ENCODE peak calls at places on chromosomes 3 and 15, in six cellular contexts. One of them, this sample, is unnamed.

GRCh38 chr3:12541625-12542024 is 3.7 kb downstream of the MKRN2OS start:
- DNase-seq in mammary epithelial cell: peak; percentile 16
- DNase-seq in Panc1: no peak
- DNase-seq in ovary: no peak
- DNase-seq in fibroblast of villous mesenchyme: no peak
- DNase-seq in HepG2: no peak
- DNase-seq in this sample: no peak

GRCh38 chr3:71355862-71356261 is 227.7 kb downstream of the FOXP1 start:
- DNase-seq in fibroblast of villous mesenchyme: no peak
- DNase-seq in ovary: no peak
- DNase-seq in HepG2: no peak
- DNase-seq in Panc1: no peak
- DNase-seq in mammary epithelial cell: no peak
- DNase-seq in this sample: no peak

GRCh38 chr3:123783050-123783724 is 100.9 kb downstream of the MYLK start:
- DNase-seq in Panc1: no peak
- DNase-seq in mammary epithelial cell: no peak
- DNase-seq in fibroblast of villous mesenchyme: peak; percentile 70
- DNase-seq in HepG2: peak; percentile 72
- DNase-seq in ovary: no peak
- DNase-seq in this sample: no peak

GRCh38 chr3:172171396-172172075 is 132.2 kb downstream of the FNDC3B start:
- DNase-seq in ovary: no peak
- DNase-seq in Panc1: no peak
- DNase-seq in HepG2: no peak
- DNase-seq in mammary epithelial cell: no peak
- DNase-seq in fibroblast of villous mesenchyme: peak; percentile 38
- DNase-seq in this sample: no peak

GRCh38 chr3:25781758-25782594 is 1.3 kb downstream of the NGLY1 start:
- DNase-seq in fibroblast of villous mesenchyme: no peak
- DNase-seq in HepG2: no peak
- DNase-seq in mammary epithelial cell: no peak
- DNase-seq in Panc1: no peak
- DNase-seq in ovary: no peak
- DNase-seq in this sample: no peak

GRCh38 chr15:31472636-31473383 is 146.2 kb downstream of the KLF13 start:
- DNase-seq in mammary epithelial cell: no peak
- DNase-seq in fibroblast of villous mesenchyme: peak; percentile 70
- DNase-seq in HepG2: no peak
- DNase-seq in ovary: peak; percentile 62
- DNase-seq in Panc1: no peak
- DNase-seq in this sample: peak; percentile 35

GRCh38 chr3:26090589-26090988 is 300.7 kb downstream of the OXSM start:
- DNase-seq in fibroblast of villous mesenchyme: no peak
- DNase-seq in mammary epithelial cell: no peak
- DNase-seq in ovary: no peak
- DNase-seq in Panc1: no peak
- DNase-seq in HepG2: no peak
- DNase-seq in this sample: no peak

GRCh38 chr3:31132132-31132769 is 237.8 kb upstream of the GADL1 start:
- DNase-seq in Panc1: peak; percentile 5
- DNase-seq in mammary epithelial cell: peak; percentile 42
- DNase-seq in fibroblast of villous mesenchyme: peak; percentile 52
- DNase-seq in HepG2: peak; percentile 39
- DNase-seq in ovary: no peak
- DNase-seq in this sample: peak; percentile 74

GRCh38 chr3:132593950-132594328 is 3.1 kb upstream of the ACKR4 start:
- DNase-seq in ovary: no peak
- DNase-seq in fibroblast of villous mesenchyme: peak; percentile 64
- DNase-seq in mammary epithelial cell: peak; percentile 90
- DNase-seq in HepG2: no peak
- DNase-seq in Panc1: peak; percentile 8
- DNase-seq in this sample: peak; percentile 79

GRCh38 chr15:96693515-96693914 is 363.0 kb downstream of the NR2F2 start:
- DNase-seq in fibroblast of villous mesenchyme: no peak
- DNase-seq in ovary: no peak
- DNase-seq in Panc1: no peak
- DNase-seq in HepG2: no peak
- DNase-seq in mammary epithelial cell: no peak
- DNase-seq in this sample: no peak

GRCh38 chr3:23809840-23810341 is 4.1 kb downstream of the UBE2E1 start:
- DNase-seq in HepG2: no peak
- DNase-seq in Panc1: no peak
- DNase-seq in mammary epithelial cell: no peak
- DNase-seq in ovary: no peak
- DNase-seq in fibroblast of villous mesenchyme: no peak
- DNase-seq in this sample: no peak

GRCh38 chr3:177195242-177195940 is 1.9 kb downstream of the TBL1XR1 start:
- DNase-seq in fibroblast of villous mesenchyme: peak; percentile 57
- DNase-seq in ovary: no peak
- DNase-seq in mammary epithelial cell: peak; percentile 68
- DNase-seq in Panc1: no peak
- DNase-seq in HepG2: no peak
- DNase-seq in this sample: no peak

GRCh38 chr3:58167431-58168351 is 43.1 kb downstream of the DNASE1L3 start:
- DNase-seq in HepG2: no peak
- DNase-seq in ovary: peak; percentile 87
- DNase-seq in Panc1: no peak
- DNase-seq in mammary epithelial cell: no peak
- DNase-seq in fibroblast of villous mesenchyme: peak; percentile 54
- DNase-seq in this sample: peak; percentile 65

GRCh38 chr3:52244061-52244628 is 1.4 kb upstream of the PPM1M start:
- DNase-seq in mammary epithelial cell: peak; percentile 81
- DNase-seq in Panc1: no peak
- DNase-seq in HepG2: no peak
- DNase-seq in fibroblast of villous mesenchyme: peak; percentile 29
- DNase-seq in ovary: no peak
- DNase-seq in this sample: peak; percentile 59

GRCh38 chr3:101888653-101889052 is 39.3 kb downstream of the NFKBIZ start:
- DNase-seq in fibroblast of villous mesenchyme: no peak
- DNase-seq in HepG2: no peak
- DNase-seq in mammary epithelial cell: no peak
- DNase-seq in ovary: no peak
- DNase-seq in Panc1: no peak
- DNase-seq in this sample: no peak

GRCh38 chr3:119104031-119104430 is 41.9 kb upstream of the TEX55 start:
- DNase-seq in HepG2: no peak
- DNase-seq in Panc1: no peak
- DNase-seq in mammary epithelial cell: no peak
- DNase-seq in fibroblast of villous mesenchyme: no peak
- DNase-seq in ovary: no peak
- DNase-seq in this sample: no peak

GRCh38 chr15:69876030-69876429 is 221.7 kb downstream of the TLE3 start:
- DNase-seq in HepG2: no peak
- DNase-seq in ovary: no peak
- DNase-seq in mammary epithelial cell: no peak
- DNase-seq in Panc1: no peak
- DNase-seq in fibroblast of villous mesenchyme: no peak
- DNase-seq in this sample: no peak

GRCh38 chr3:53974314-53974713 is 82.7 kb upstream of the SELENOK start:
- DNase-seq in mammary epithelial cell: no peak
- DNase-seq in Panc1: no peak
- DNase-seq in ovary: no peak
- DNase-seq in fibroblast of villous mesenchyme: peak; percentile 9
- DNase-seq in HepG2: no peak
- DNase-seq in this sample: no peak

GRCh38 chr15:69703495-69704187 is 251.0 kb downstream of the RPLP1 start:
- DNase-seq in fibroblast of villous mesenchyme: peak; percentile 5
- DNase-seq in ovary: no peak
- DNase-seq in Panc1: no peak
- DNase-seq in mammary epithelial cell: no peak
- DNase-seq in HepG2: no peak
- DNase-seq in this sample: no peak

GRCh38 chr3:12816521-12817340 is 20.3 kb downstream of the CAND2 start:
- DNase-seq in mammary epithelial cell: no peak
- DNase-seq in Panc1: no peak
- DNase-seq in ovary: no peak
- DNase-seq in fibroblast of villous mesenchyme: no peak
- DNase-seq in HepG2: no peak
- DNase-seq in this sample: no peak

GRCh38 chr15:40755821-40756220 is 767 bp upstream of the RMDN3 start:
- DNase-seq in Panc1: no peak
- DNase-seq in HepG2: no peak
- DNase-seq in mammary epithelial cell: no peak
- DNase-seq in fibroblast of villous mesenchyme: no peak
- DNase-seq in ovary: no peak
- DNase-seq in this sample: no peak

GRCh38 chr3:106025151-106025722 is 156.4 kb upstream of the CBLB start:
- DNase-seq in mammary epithelial cell: peak; percentile 56
- DNase-seq in fibroblast of villous mesenchyme: no peak
- DNase-seq in ovary: no peak
- DNase-seq in HepG2: no peak
- DNase-seq in Panc1: no peak
- DNase-seq in this sample: peak; percentile 16

GRCh38 chr3:171995486-171995885 is 43.9 kb upstream of the FNDC3B start:
- DNase-seq in Panc1: no peak
- DNase-seq in mammary epithelial cell: no peak
- DNase-seq in fibroblast of villous mesenchyme: peak; percentile 60
- DNase-seq in ovary: no peak
- DNase-seq in HepG2: no peak
- DNase-seq in this sample: no peak

GRCh38 chr3:88031543-88032148 is 27.2 kb downstream of the CGGBP1 start:
- DNase-seq in fibroblast of villous mesenchyme: peak; percentile 72
- DNase-seq in mammary epithelial cell: peak; percentile 16
- DNase-seq in Panc1: peak; percentile 24
- DNase-seq in ovary: no peak
- DNase-seq in HepG2: no peak
- DNase-seq in this sample: peak; percentile 44

GRCh38 chr3:1855836-1856235 is 242.8 kb upstream of the CNTN4 start:
- DNase-seq in ovary: no peak
- DNase-seq in HepG2: no peak
- DNase-seq in mammary epithelial cell: no peak
- DNase-seq in Panc1: no peak
- DNase-seq in fibroblast of villous mesenchyme: no peak
- DNase-seq in this sample: no peak

GRCh38 chr3:79818015-79818414 is 50.2 kb upstream of the ROBO1 start:
- DNase-seq in ovary: no peak
- DNase-seq in mammary epithelial cell: no peak
- DNase-seq in fibroblast of villous mesenchyme: no peak
- DNase-seq in HepG2: no peak
- DNase-seq in Panc1: no peak
- DNase-seq in this sample: no peak

GRCh38 chr3:130772124-130772523 is 25.5 kb upstream of the PIK3R4 start:
- DNase-seq in ovary: no peak
- DNase-seq in HepG2: no peak
- DNase-seq in mammary epithelial cell: no peak
- DNase-seq in fibroblast of villous mesenchyme: no peak
- DNase-seq in Panc1: no peak
- DNase-seq in this sample: no peak

GRCh38 chr3:18740631-18741583 is 315.8 kb upstream of the SATB1 start:
- DNase-seq in ovary: no peak
- DNase-seq in mammary epithelial cell: no peak
- DNase-seq in HepG2: no peak
- DNase-seq in fibroblast of villous mesenchyme: no peak
- DNase-seq in Panc1: no peak
- DNase-seq in this sample: no peak

GRCh38 chr3:94162700-94163099 is 99.8 kb downstream of the NSUN3 start:
- DNase-seq in ovary: no peak
- DNase-seq in fibroblast of villous mesenchyme: no peak
- DNase-seq in HepG2: peak; percentile 13
- DNase-seq in Panc1: no peak
- DNase-seq in mammary epithelial cell: peak; percentile 95
- DNase-seq in this sample: peak; percentile 74

GRCh38 chr3:99118381-99118780 is 216.9 kb upstream of the DCBLD2 start:
- DNase-seq in HepG2: no peak
- DNase-seq in mammary epithelial cell: no peak
- DNase-seq in fibroblast of villous mesenchyme: no peak
- DNase-seq in Panc1: no peak
- DNase-seq in ovary: no peak
- DNase-seq in this sample: no peak

GRCh38 chr15:95259965-95260364 is 1028.6 kb downstream of the MCTP2 start:
- DNase-seq in mammary epithelial cell: peak; percentile 78
- DNase-seq in ovary: peak; percentile 56
- DNase-seq in Panc1: no peak
- DNase-seq in HepG2: no peak
- DNase-seq in fibroblast of villous mesenchyme: peak; percentile 39
- DNase-seq in this sample: no peak

DNA sequence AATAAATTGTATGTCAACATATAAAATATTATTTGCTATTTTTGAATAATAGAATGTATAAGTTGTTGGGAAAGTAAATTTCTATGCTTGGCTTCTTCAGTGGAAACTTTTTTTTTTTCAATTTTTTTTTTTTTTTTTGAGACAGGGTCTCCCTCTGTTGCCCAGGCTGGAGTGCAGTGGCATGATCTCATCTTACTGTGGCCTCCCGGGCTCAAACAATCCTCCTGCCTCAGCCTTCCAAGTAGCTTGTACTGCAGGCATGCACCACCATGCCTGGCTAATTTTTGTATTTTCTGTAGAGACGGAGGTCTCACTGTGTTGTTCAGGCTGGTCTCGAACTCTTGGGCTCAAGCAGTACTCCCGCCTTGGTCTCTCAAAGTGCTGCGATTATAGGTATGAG is 16.8 kb downstream of the MBNL1 start:
- DNase-seq in fibroblast of villous mesenchyme: no peak
- DNase-seq in Panc1: no peak
- DNase-seq in ovary: no peak
- DNase-seq in mammary epithelial cell: no peak
- DNase-seq in HepG2: no peak
- DNase-seq in this sample: no peak
- H3K4me3 ChIP-seq in fibroblast of villous mesenchyme: no peak overlapping the region
- H3K4me3 ChIP-seq in Panc1: no peak overlapping the region
- H3K4me3 ChIP-seq in ovary: no peak overlapping the region
- H3K4me3 ChIP-seq in mammary epithelial cell: no peak overlapping the region
- H3K4me3 ChIP-seq in HepG2: no peak overlapping the region
- H3K4me3 ChIP-seq in this sample: no peak overlapping the region

GRCh38 chr3:183159319-183159718 is 3.2 kb downstream of the LAMP3 start:
- DNase-seq in Panc1: no peak
- DNase-seq in fibroblast of villous mesenchyme: no peak
- DNase-seq in ovary: no peak
- DNase-seq in mammary epithelial cell: no peak
- DNase-seq in HepG2: no peak
- DNase-seq in this sample: no peak
- TF ChIP-seq CTCF in Panc1: no peak
- TF ChIP-seq CTCF in fibroblast of villous mesenchyme: peak; percentile 17
- TF ChIP-seq CTCF in ovary: no peak
- TF ChIP-seq CTCF in mammary epithelial cell: peak; percentile 23
- TF ChIP-seq CTCF in HepG2: peak; percentile 20
- TF ChIP-seq CTCF in this sample: peak; percentile 13

GRCh38 chr3:96719921-96720320 is 94.5 kb upstream of the EPHA6 start:
- DNase-seq in HepG2: no peak
- DNase-seq in mammary epithelial cell: no peak
- DNase-seq in fibroblast of villous mesenchyme: no peak
- DNase-seq in Panc1: no peak
- DNase-seq in ovary: no peak
- DNase-seq in this sample: no peak
- H3K4me3 ChIP-seq in HepG2: no peak overlapping the region
- H3K4me3 ChIP-seq in mammary epithelial cell: no peak overlapping the region
- H3K4me3 ChIP-seq in fibroblast of villous mesenchyme: no peak overlapping the region
- H3K4me3 ChIP-seq in Panc1: no peak overlapping the region
- H3K4me3 ChIP-seq in ovary: no peak overlapping the region
- H3K4me3 ChIP-seq in this sample: no peak overlapping the region

DNA sequence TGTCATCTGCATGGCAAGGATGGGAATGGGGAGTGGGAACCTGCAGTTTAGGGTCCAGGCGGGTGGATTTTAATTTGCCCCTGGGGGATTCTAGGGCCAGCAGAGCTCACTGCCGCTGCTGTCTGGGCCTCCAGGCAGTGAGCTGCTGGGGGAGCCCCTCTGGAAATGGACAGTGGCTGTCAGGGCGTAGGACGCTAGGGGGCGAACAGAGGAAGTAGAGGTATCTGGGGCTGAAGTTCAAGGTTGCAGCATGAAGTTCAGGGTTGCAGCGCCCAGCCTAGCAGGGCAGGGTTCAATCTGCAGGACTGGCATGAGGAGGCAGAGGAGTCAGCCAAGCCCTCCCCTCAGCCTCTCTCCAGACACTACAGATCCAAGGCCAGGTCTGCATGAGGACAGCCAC is 49.5 kb downstream of the APBA2 start:
- DNase-seq in Panc1: no peak
- DNase-seq in mammary epithelial cell: no peak
- DNase-seq in ovary: no peak
- DNase-seq in fibroblast of villous mesenchyme: no peak
- DNase-seq in HepG2: peak; percentile 58
- DNase-seq in this sample: no peak
- TF ChIP-seq CTCF in Panc1: peak; percentile 80
- TF ChIP-seq CTCF in mammary epithelial cell: no peak
- TF ChIP-seq CTCF in ovary: no peak
- TF ChIP-seq CTCF in fibroblast of villous mesenchyme: peak; percentile 31
- TF ChIP-seq CTCF in HepG2: peak; percentile 70
- TF ChIP-seq CTCF in this sample: no peak